ENCODE peak calls at places on chromosomes 16 and 17, in nine cellular contexts. J is A549; A is upper lobe of right lung; M is psoas muscle; H is sigmoid colon; B is CD8-positive, alpha-beta T cell; U is stomach; G is lower lobe of right lung; V is Peyer's patch. X is an unnamed sample. For H3K4me1, the result is how much of the 10 kb centered on the place peaks cover.

GRCh38 chr17:72501404-72502110 is 380.7 kb downstream of the SOX9 start:
- DNase-seq in B (no peak), H (no peak), V (no peak), J (no peak), M (no peak), U (peak), A (peak), G (peak), X (peak)

GRCh38 chr16:83231771-83232170 is 576.0 kb upstream of the HSBP1 start:
- DNase-seq in U (no peak), G (no peak), A (no peak), B (no peak), J (no peak), H (no peak), V (no peak), M (no peak), X (no peak)

GRCh38 chr17:21210411-21211076 is 3.4 kb downstream of the TMEM11 start:
- DNase-seq in B (no peak), U (no peak), J (no peak), A (no peak), M (no peak), G (no peak), H (no peak), V (no peak), X (no peak)

GRCh38 chr17:8846768-8847211 is 20.7 kb downstream of the PIK3R6 start:
- DNase-seq in G (no peak), J (peak), B (no peak), A (no peak), V (no peak), H (peak), M (no peak), U (no peak), X (no peak)

GRCh38 chr16:9107025-9107970 is 15.9 kb downstream of the HAPSTR1 start:
- DNase-seq in M (no peak), J (no peak), U (no peak), H (no peak), V (no peak), G (no peak), B (no peak), A (no peak), X (no peak)

GRCh38 chr17:65228734-65229390 is 91.7 kb downstream of the RGS9 start:
- DNase-seq in B (peak), V (no peak), G (no peak), J (no peak), A (no peak), H (no peak), U (no peak), M (no peak), X (no peak)

GRCh38 chr17:4601326-4601725 is 17.0 kb downstream of the SMTNL2 start:
- DNase-seq in V (no peak), A (no peak), M (peak), G (no peak), B (no peak), J (no peak), U (no peak), H (no peak), X (no peak)

GRCh38 chr17:20291853-20292252 is 175.5 kb downstream of the LGALS9B start:
- DNase-seq in B (no peak), U (no peak), A (no peak), J (no peak), V (no peak), M (no peak), H (no peak), G (no peak), X (no peak)

GRCh38 chr16:71723537-71724319 is 773 bp downstream of the PHLPP2 start:
- DNase-seq in V (peak), B (peak), A (peak), U (peak), G (peak), J (peak), M (peak), H (peak), X (peak)
- TF ChIP-seq CTCF in V (peak), B (no peak), A (peak), U (no peak), G (no peak), J (no peak), M (no peak), H (no peak), X (no peak)

DNA sequence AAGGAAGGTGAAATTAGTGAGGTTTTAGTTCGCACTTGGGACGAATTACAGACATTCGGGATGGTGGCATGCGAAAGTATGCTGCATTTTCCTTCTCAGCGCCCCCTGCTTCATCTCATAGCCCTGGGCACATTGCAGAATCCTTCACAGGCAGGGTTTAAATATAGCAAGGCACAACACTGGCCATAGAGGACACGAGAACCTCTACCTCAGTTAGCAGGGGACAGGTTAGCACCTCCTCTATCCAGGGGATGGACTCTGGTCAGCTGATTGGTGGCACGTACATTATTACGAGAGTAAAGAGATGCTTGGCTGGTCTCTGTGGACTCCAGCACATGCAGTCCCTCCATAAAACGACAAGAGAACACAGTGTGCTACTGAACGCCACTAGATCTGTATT is 47.5 kb downstream of the MAP2K6 start:
- DNase-seq in H (no peak), G (no peak), U (no peak), A (no peak), V (no peak), M (peak), J (no peak), B (no peak), X (no peak)
- H3K27ac ChIP-seq in H (peak), G (no peak), U (no peak), A (no peak), V (no peak), M (peak), J (no peak), B (no peak), X (no peak)

DNA sequence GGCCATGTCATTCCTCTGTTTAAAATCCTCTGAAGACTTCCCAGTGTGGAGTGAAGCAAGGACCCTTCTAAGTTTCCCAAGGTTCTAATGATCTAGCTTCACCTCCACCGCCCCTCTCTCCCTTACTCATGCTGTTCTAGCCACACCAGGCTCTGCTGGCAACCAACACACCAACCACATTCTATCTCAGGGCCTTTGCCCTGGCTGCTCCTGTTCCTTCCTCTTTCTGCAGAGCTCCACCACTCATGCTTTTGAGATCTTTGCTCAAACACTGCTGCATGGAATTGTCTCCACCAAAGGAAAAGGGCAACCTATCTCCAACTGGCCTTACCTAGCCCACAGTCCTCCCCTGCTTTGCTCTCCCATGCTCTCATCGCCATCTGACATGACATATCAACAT is 128.7 kb downstream of the XYLT1 start:
- DNase-seq in V (no peak), A (no peak), H (no peak), J (no peak), G (no peak), M (no peak), U (no peak), B (no peak), X (no peak)
- H3K4me1 ChIP-seq in V (under half), A (under half), H (half or more), J (under half), G (under half), M (under half), U (half or more), B (half or more), X (half or more)

GRCh38 chr17:11909348-11909747 is 87.9 kb downstream of the ZNF18 start:
- DNase-seq in V (no peak), M (no peak), U (no peak), G (no peak), A (no peak), J (no peak), B (no peak), H (no peak), X (no peak)
- TF ChIP-seq CTCF in V (no peak), M (no peak), U (no peak), G (no peak), A (no peak), J (no peak), B (no peak), H (no peak), X (no peak)

DNA sequence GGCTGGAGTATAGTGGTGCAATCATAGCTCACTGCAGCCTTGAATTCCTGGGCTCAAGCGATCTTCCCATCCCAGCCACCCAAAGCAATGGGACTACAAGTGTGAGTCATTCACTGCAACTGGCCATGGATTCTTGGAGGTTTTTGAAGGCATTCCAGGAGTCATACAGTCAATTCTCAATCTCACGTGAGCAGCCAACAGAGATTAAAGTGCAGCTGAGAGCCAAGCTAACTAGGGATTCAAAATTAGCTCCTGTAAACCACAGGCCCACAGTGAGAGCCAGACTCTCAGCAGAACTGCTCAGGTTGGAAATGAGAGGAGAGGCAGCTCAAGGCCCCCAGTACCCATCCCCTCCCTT is 30.2 kb downstream of the XPO6 start:
- DNase-seq in A (no peak), J (peak), H (peak), U (peak), V (no peak), M (no peak), G (no peak), B (no peak), X (no peak)
- H3K27ac ChIP-seq in A (peak), J (no peak), H (no peak), U (peak), V (no peak), M (no peak), G (no peak), B (no peak), X (peak)

DNA sequence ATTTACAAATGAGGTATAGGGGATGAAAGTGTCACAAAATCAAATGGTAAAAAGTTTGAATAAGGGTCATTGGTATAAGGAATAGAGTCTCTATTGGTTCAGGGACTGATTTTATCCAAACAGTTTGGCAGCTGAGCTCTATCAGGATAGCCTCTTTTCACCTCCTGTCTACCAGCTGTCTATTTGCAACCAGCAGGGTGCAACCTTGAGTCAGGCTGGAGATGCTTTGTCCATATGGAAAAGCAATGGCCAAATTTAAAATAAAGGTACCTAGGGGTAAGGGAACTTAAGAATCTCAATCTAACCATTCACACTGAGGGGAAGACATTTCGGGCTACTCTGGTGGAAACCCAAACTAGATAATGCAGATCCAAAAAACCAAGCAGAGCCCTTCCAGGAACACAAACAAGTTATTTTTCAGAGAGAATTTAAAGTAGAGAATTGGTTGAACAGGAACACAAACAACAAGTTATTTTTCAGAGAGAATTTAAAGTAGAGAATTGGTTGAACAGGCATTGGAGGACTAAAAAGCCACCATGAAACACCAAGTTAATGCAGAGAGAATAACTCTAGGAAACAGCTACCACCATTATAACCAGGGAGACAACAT is 12.6 kb upstream of the CA10 start:
- DNase-seq in U (peak), B (no peak), G (no peak), V (no peak), J (peak), H (no peak), M (no peak), A (no peak), X (no peak)
- H3K4me1 ChIP-seq in U (under half), B (under half), G (under half), V (under half), J (under half), H (under half), M (under half), A (under half), X (under half)

DNA sequence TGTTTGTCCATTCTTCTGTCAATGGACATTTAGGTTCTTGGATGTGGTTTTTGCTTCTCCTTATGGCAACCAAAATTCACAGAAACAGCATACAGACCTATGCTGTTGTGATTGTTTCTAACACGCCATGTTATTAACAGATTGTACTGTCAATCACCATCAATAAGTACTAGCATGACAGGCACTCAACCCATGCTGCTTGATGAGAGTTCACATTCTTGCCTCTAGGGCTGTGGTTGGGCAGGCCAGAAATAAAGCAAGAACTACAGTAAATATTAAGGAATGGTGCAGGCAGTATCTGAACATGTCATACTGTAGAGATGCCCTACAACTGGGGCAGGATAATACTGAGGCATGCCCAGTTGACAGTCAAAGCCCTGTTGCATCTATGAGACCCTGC is 171.2 kb upstream of the ZFHX3 start:
- DNase-seq in U (no peak), H (no peak), J (no peak), V (no peak), G (no peak), M (no peak), B (no peak), A (no peak), X (no peak)
- TF ChIP-seq CTCF in U (no peak), H (no peak), J (no peak), V (no peak), G (no peak), M (no peak), B (no peak), A (no peak), X (no peak)

DNA sequence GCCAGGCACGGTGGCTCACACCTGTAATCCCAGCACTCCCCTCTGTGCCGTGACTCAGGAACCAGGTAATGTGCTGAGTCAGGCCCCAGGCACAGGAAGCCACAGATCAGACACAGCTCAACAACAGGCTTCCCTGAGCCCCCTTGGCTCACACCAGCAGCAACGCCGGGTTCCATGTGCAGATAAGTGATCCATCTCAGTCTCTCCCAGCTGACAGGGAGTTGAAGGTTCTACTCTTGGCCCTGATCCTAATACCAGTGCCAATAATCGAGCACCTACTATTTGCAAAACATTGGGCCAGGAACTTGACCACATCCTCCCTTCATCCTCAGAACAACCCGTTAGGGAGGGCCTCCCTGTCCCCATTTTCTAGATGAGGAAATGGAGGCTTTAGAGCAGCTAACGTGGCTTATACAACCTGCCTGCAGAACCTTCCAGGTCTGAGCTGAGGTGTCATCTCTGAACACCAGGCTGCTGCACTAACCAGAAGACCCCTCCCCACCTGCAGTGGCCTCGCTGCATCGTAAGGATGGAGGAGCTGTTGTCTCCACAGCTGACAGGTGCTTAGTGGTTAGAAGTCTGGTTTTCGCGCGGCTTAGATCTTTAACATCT is 64.8 kb upstream of the AMZ2 start:
- DNase-seq in U (no peak), J (no peak), G (no peak), M (no peak), A (no peak), H (no peak), V (peak), B (peak), X (peak)
- H3K27ac ChIP-seq in U (no peak), J (no peak), G (no peak), M (no peak), A (no peak), H (no peak), V (peak), B (peak), X (peak)

GRCh38 chr16:66606000-66606751 is 1.7 kb downstream of the CMTM3 start:
- DNase-seq in G (no peak), M (no peak), V (peak), A (no peak), U (no peak), B (no peak), H (no peak), J (no peak), X (peak)

GRCh38 chr16:66601471-66601870 is 3.0 kb upstream of the CMTM3 start:
- DNase-seq in V (no peak), G (no peak), B (no peak), J (no peak), U (no peak), A (no peak), H (no peak), M (no peak), X (peak)

GRCh38 chr16:66604376-66605176 is at the start of gene CMTM3:
- DNase-seq in A (peak), M (peak), G (peak), V (peak), U (peak), B (peak), J (peak), H (peak), X (peak)

GRCh38 chr16:66605177-66605999 is 884 bp downstream of the CMTM3 start:
- DNase-seq in J (peak), G (peak), H (peak), B (peak), A (peak), V (peak), M (peak), U (peak), X (peak)

GRCh38 chr16:66603537-66604375 is 748 bp upstream of the CMTM3 start:
- DNase-seq in J (peak), A (peak), B (peak), U (peak), H (peak), V (peak), M (peak), G (peak), X (peak)
- H3K4me1 ChIP-seq in J (under half), A (under half), B (under half), U (half or more), H (under half), V (under half), M (under half), G (under half), X (half or more)

X was measured in spleen.